ENCODE peak calls at places on chromosomes 7 and 10, in four cellular contexts. L is astrocyte of the hippocampus, W is OCI-LY7, D is Kasumi-1. B is an unnamed sample.

GRCh38 chr7:91942312-91942711 is 1.6 kb downstream of the AKAP9 start:
- DNase-seq in D (no peak), W (peak), L (no peak), B (no peak)

GRCh38 chr10:77513783-77514331 is 123.8 kb downstream of the KCNMA1 start:
- DNase-seq in L (peak), W (no peak), D (no peak), B (no peak)

GRCh38 chr7:156722427-156722826 is 81.9 kb downstream of the RNF32 start:
- DNase-seq in L (peak), D (no peak), W (no peak), B (no peak)

GRCh38 chr7:32206987-32207386 is 136.8 kb upstream of the PDE1C start:
- DNase-seq in W (no peak), L (peak), D (no peak), B (no peak)

GRCh38 chr7:64888901-64889685 is 14.0 kb upstream of the ZNF273 start:
- DNase-seq in L (no peak), W (no peak), D (peak), B (peak)

GRCh38 chr10:70648427-70648826 is 23.9 kb upstream of the ADAMTS14 start:
- DNase-seq in L (no peak), D (no peak), W (peak), B (no peak)

GRCh38 chr7:121623130-121623872 is 227.2 kb upstream of the FAM3C start:
- DNase-seq in D (no peak), L (no peak), W (no peak), B (no peak)

GRCh38 chr10:45008524-45009161 is 7.9 kb downstream of the ZNF22 start:
- DNase-seq in W (peak), L (peak), D (peak), B (peak)

GRCh38 chr10:101938316-101939272 is 95.0 kb upstream of the KCNIP2 start:
- DNase-seq in D (no peak), L (peak), W (peak), B (no peak)

GRCh38 chr7:151238924-151239836 is 6.9 kb downstream of the CHPF2 start:
- DNase-seq in W (peak), D (no peak), L (no peak), B (no peak)

GRCh38 chr7:15839415-15840100 is 153.1 kb upstream of the MEOX2 start:
- DNase-seq in L (no peak), W (no peak), D (peak), B (no peak)

GRCh38 chr10:47035447-47036337 is 124.5 kb downstream of the PTPN20 start:
- DNase-seq in W (no peak), D (no peak), L (no peak), B (no peak)

GRCh38 chr7:15305002-15305600 is 256.7 kb downstream of the AGMO start:
- DNase-seq in D (peak), W (peak), L (peak), B (no peak)

GRCh38 chr7:134083766-134084487 is 43.2 kb upstream of the LRGUK start:
- DNase-seq in L (peak), W (no peak), D (no peak), B (no peak)

GRCh38 chr7:55214707-55215106 is 150.4 kb upstream of the LANCL2 start:
- DNase-seq in D (no peak), L (peak), W (no peak), B (no peak)

GRCh38 chr7:92836489-92837213 is at the start of gene CDK6:
- DNase-seq in L (peak), D (peak), W (peak), B (peak)

GRCh38 chr7:1377111-1377909 is 82.0 kb downstream of the MICALL2 start:
- DNase-seq in W (peak), D (no peak), L (no peak), B (no peak)

GRCh38 chr7:91835191-91836064 is 45.1 kb downstream of the MTERF1 start:
- DNase-seq in L (peak), D (no peak), W (no peak), B (no peak)

GRCh38 chr7:135168489-135169140 is 1.9 kb downstream of the CYREN start:
- DNase-seq in D (no peak), L (no peak), W (no peak), B (no peak)

GRCh38 chr10:102673961-102674511 is 29.8 kb downstream of the TRIM8 start:
- DNase-seq in L (peak), D (peak), W (no peak), B (peak)

GRCh38 chr10:43042503-43043341 is 34.1 kb upstream of the RET start:
- DNase-seq in D (no peak), L (no peak), W (no peak), B (no peak)

GRCh38 chr10:103111031-103111917 is 81.8 kb downstream of the NT5C2 start:
- DNase-seq in L (peak), W (no peak), D (peak), B (no peak)

GRCh38 chr10:24344279-24344678 is 135.3 kb downstream of the KIAA1217 start:
- DNase-seq in W (no peak), L (peak), D (peak), B (no peak)

GRCh38 chr10:84140036-84140379 is 699 bp downstream of the GHITM start:
- DNase-seq in D (no peak), L (peak), W (peak), B (no peak)

GRCh38 chr10:131587976-131588680 is 276.6 kb upstream of the TCERG1L start:
- DNase-seq in L (no peak), D (no peak), W (no peak), B (no peak)

GRCh38 chr7:137146552-137146961 is 197.0 kb downstream of the PTN start:
- DNase-seq in D (no peak), L (peak), W (no peak), B (no peak)

GRCh38 chr7:92179393-92179924 is 517 bp upstream of the LRRD1 start:
- DNase-seq in L (no peak), W (no peak), D (no peak), B (no peak)

GRCh38 chr7:107964510-107964909 is 38.5 kb downstream of the LAMB1 start:
- DNase-seq in L (no peak), D (no peak), W (no peak), B (no peak)

GRCh38 chr10:26367771-26368170 is 70.4 kb upstream of the APBB1IP start:
- DNase-seq in W (peak), L (peak), D (peak), B (no peak)

GRCh38 chr7:97145068-97145467 is 27.6 kb downstream of the SDHAF3 start:
- DNase-seq in D (peak), L (peak), W (peak), B (peak)

GRCh38 chr10:5094265-5095205 is at the start of gene AKR1C3:
- DNase-seq in W (peak), L (peak), D (peak), B (peak)

GRCh38 chr7:95915731-95916130 is 143.4 kb downstream of the DYNC1I1 start:
- DNase-seq in D (no peak), L (no peak), W (no peak), B (no peak)

GRCh38 chr7:33062023-33062781 is at the start of gene NT5C3A:
- DNase-seq in W (peak), L (peak), D (peak), B (peak)

GRCh38 chr10:131452926-131453771 is 141.6 kb upstream of the TCERG1L start:
- DNase-seq in L (peak), D (no peak), W (no peak), B (no peak)

GRCh38 chr7:51142741-51143390 is 173.7 kb downstream of the COBL start:
- DNase-seq in D (no peak), L (no peak), W (no peak), B (no peak)

GRCh38 chr10:29471483-29471859 is 163.3 kb downstream of the SVIL start:
- DNase-seq in W (no peak), D (peak), L (peak), B (no peak)